ENCODE peak calls at places on chromosomes 3 and 15, in ten cellular contexts. One of them, this sample, is unnamed.

GRCh38 chr15:68003297-68003696 is 50.8 kb upstream of the PIAS1 start:
- DNase-seq in PC-9: no peak
- DNase-seq in vagina: no peak
- DNase-seq in endothelial cell of umbilical vein: no peak
- DNase-seq in fibroblast of the aortic adventitia: no peak
- DNase-seq in body of pancreas: no peak
- DNase-seq in mucosa of descending colon: no peak
- DNase-seq in AG04449: no peak
- DNase-seq in RWPE1: no peak
- DNase-seq in osteocyte: no peak
- DNase-seq in this sample: no peak

GRCh38 chr3:38454884-38455638 is 1.4 kb downstream of the ACVR2B start:
- DNase-seq in AG04449: no peak
- DNase-seq in vagina: no peak
- DNase-seq in body of pancreas: peak
- DNase-seq in osteocyte: peak
- DNase-seq in mucosa of descending colon: peak
- DNase-seq in PC-9: peak
- DNase-seq in endothelial cell of umbilical vein: peak
- DNase-seq in RWPE1: peak
- DNase-seq in fibroblast of the aortic adventitia: no peak
- DNase-seq in this sample: peak

GRCh38 chr3:1232276-1232675 is 139.5 kb downstream of the CNTN6 start:
- DNase-seq in RWPE1: no peak
- DNase-seq in AG04449: no peak
- DNase-seq in body of pancreas: no peak
- DNase-seq in vagina: no peak
- DNase-seq in PC-9: no peak
- DNase-seq in mucosa of descending colon: no peak
- DNase-seq in fibroblast of the aortic adventitia: no peak
- DNase-seq in osteocyte: no peak
- DNase-seq in endothelial cell of umbilical vein: no peak
- DNase-seq in this sample: no peak

GRCh38 chr3:52032702-52033408 is 23.5 kb downstream of the DUSP7 start:
- DNase-seq in vagina: no peak
- DNase-seq in osteocyte: no peak
- DNase-seq in fibroblast of the aortic adventitia: no peak
- DNase-seq in endothelial cell of umbilical vein: no peak
- DNase-seq in RWPE1: no peak
- DNase-seq in PC-9: no peak
- DNase-seq in mucosa of descending colon: no peak
- DNase-seq in AG04449: no peak
- DNase-seq in body of pancreas: no peak
- DNase-seq in this sample: no peak

GRCh38 chr15:101359365-101359947 is 64.4 kb upstream of the SNRPA1 start:
- DNase-seq in osteocyte: no peak
- DNase-seq in body of pancreas: no peak
- DNase-seq in PC-9: no peak
- DNase-seq in RWPE1: peak
- DNase-seq in AG04449: no peak
- DNase-seq in endothelial cell of umbilical vein: no peak
- DNase-seq in vagina: no peak
- DNase-seq in fibroblast of the aortic adventitia: no peak
- DNase-seq in mucosa of descending colon: no peak
- DNase-seq in this sample: no peak

GRCh38 chr3:151964768-151965167 is 91.3 kb downstream of the SUCNR1 start:
- DNase-seq in AG04449: no peak
- DNase-seq in mucosa of descending colon: no peak
- DNase-seq in PC-9: no peak
- DNase-seq in fibroblast of the aortic adventitia: no peak
- DNase-seq in endothelial cell of umbilical vein: no peak
- DNase-seq in RWPE1: no peak
- DNase-seq in osteocyte: no peak
- DNase-seq in vagina: no peak
- DNase-seq in body of pancreas: no peak
- DNase-seq in this sample: no peak

GRCh38 chr3:757711-758110 is 335.1 kb upstream of the CNTN6 start:
- DNase-seq in osteocyte: no peak
- DNase-seq in endothelial cell of umbilical vein: no peak
- DNase-seq in fibroblast of the aortic adventitia: no peak
- DNase-seq in vagina: no peak
- DNase-seq in AG04449: no peak
- DNase-seq in mucosa of descending colon: no peak
- DNase-seq in RWPE1: no peak
- DNase-seq in PC-9: no peak
- DNase-seq in body of pancreas: no peak
- DNase-seq in this sample: no peak

GRCh38 chr3:14144423-14145075 is 19.7 kb downstream of the TMEM43 start:
- DNase-seq in mucosa of descending colon: no peak
- DNase-seq in PC-9: peak
- DNase-seq in body of pancreas: peak
- DNase-seq in AG04449: peak
- DNase-seq in osteocyte: peak
- DNase-seq in endothelial cell of umbilical vein: peak
- DNase-seq in vagina: no peak
- DNase-seq in RWPE1: peak
- DNase-seq in fibroblast of the aortic adventitia: peak
- DNase-seq in this sample: no peak

GRCh38 chr3:71389911-71390573 is 193.5 kb downstream of the FOXP1 start:
- DNase-seq in body of pancreas: peak
- DNase-seq in fibroblast of the aortic adventitia: peak
- DNase-seq in osteocyte: no peak
- DNase-seq in vagina: no peak
- DNase-seq in mucosa of descending colon: peak
- DNase-seq in PC-9: no peak
- DNase-seq in endothelial cell of umbilical vein: peak
- DNase-seq in AG04449: no peak
- DNase-seq in RWPE1: no peak
- DNase-seq in this sample: no peak

GRCh38 chr15:75672646-75673425 is 25.1 kb downstream of the SNX33 start:
- DNase-seq in AG04449: peak
- DNase-seq in osteocyte: no peak
- DNase-seq in RWPE1: no peak
- DNase-seq in body of pancreas: no peak
- DNase-seq in mucosa of descending colon: no peak
- DNase-seq in fibroblast of the aortic adventitia: peak
- DNase-seq in vagina: no peak
- DNase-seq in PC-9: peak
- DNase-seq in endothelial cell of umbilical vein: peak
- DNase-seq in this sample: no peak

GRCh38 chr3:187843654-187844053 is 98.4 kb upstream of the BCL6 start:
- DNase-seq in mucosa of descending colon: no peak
- DNase-seq in PC-9: no peak
- DNase-seq in body of pancreas: no peak
- DNase-seq in vagina: no peak
- DNase-seq in RWPE1: no peak
- DNase-seq in endothelial cell of umbilical vein: no peak
- DNase-seq in osteocyte: peak
- DNase-seq in fibroblast of the aortic adventitia: no peak
- DNase-seq in AG04449: no peak
- DNase-seq in this sample: no peak

GRCh38 chr3:128310286-128311058 is 156.2 kb downstream of the DNAJB8 start:
- DNase-seq in vagina: peak
- DNase-seq in AG04449: no peak
- DNase-seq in fibroblast of the aortic adventitia: no peak
- DNase-seq in osteocyte: peak
- DNase-seq in mucosa of descending colon: no peak
- DNase-seq in body of pancreas: peak
- DNase-seq in endothelial cell of umbilical vein: no peak
- DNase-seq in RWPE1: no peak
- DNase-seq in PC-9: no peak
- DNase-seq in this sample: no peak

GRCh38 chr15:92109485-92109884 is 256.0 kb downstream of the SLCO3A1 start:
- DNase-seq in body of pancreas: no peak
- DNase-seq in osteocyte: no peak
- DNase-seq in PC-9: no peak
- DNase-seq in vagina: no peak
- DNase-seq in fibroblast of the aortic adventitia: no peak
- DNase-seq in RWPE1: no peak
- DNase-seq in AG04449: no peak
- DNase-seq in endothelial cell of umbilical vein: no peak
- DNase-seq in mucosa of descending colon: no peak
- DNase-seq in this sample: no peak

GRCh38 chr3:138063416-138063815 is 52.0 kb downstream of the DZIP1L start:
- DNase-seq in PC-9: no peak
- DNase-seq in AG04449: no peak
- DNase-seq in fibroblast of the aortic adventitia: no peak
- DNase-seq in vagina: no peak
- DNase-seq in mucosa of descending colon: no peak
- DNase-seq in RWPE1: no peak
- DNase-seq in body of pancreas: no peak
- DNase-seq in endothelial cell of umbilical vein: no peak
- DNase-seq in osteocyte: no peak
- DNase-seq in this sample: no peak

GRCh38 chr3:125496701-125497100 is 23.3 kb downstream of the SNX4 start:
- DNase-seq in PC-9: no peak
- DNase-seq in RWPE1: no peak
- DNase-seq in endothelial cell of umbilical vein: no peak
- DNase-seq in vagina: no peak
- DNase-seq in mucosa of descending colon: no peak
- DNase-seq in osteocyte: no peak
- DNase-seq in AG04449: no peak
- DNase-seq in body of pancreas: no peak
- DNase-seq in fibroblast of the aortic adventitia: no peak
- DNase-seq in this sample: no peak

GRCh38 chr3:173065543-173065970 is 75.5 kb downstream of the SPATA16 start:
- DNase-seq in PC-9: no peak
- DNase-seq in osteocyte: no peak
- DNase-seq in body of pancreas: peak
- DNase-seq in RWPE1: peak
- DNase-seq in endothelial cell of umbilical vein: no peak
- DNase-seq in vagina: no peak
- DNase-seq in fibroblast of the aortic adventitia: peak
- DNase-seq in AG04449: no peak
- DNase-seq in mucosa of descending colon: no peak
- DNase-seq in this sample: no peak

GRCh38 chr3:32684800-32685603 is at the start of gene CNOT10:
- DNase-seq in osteocyte: peak
- DNase-seq in endothelial cell of umbilical vein: peak
- DNase-seq in body of pancreas: peak
- DNase-seq in vagina: peak
- DNase-seq in AG04449: peak
- DNase-seq in RWPE1: peak
- DNase-seq in mucosa of descending colon: peak
- DNase-seq in fibroblast of the aortic adventitia: peak
- DNase-seq in PC-9: peak
- DNase-seq in this sample: peak
- TF ChIP-seq CTCF in osteocyte: peak
- TF ChIP-seq CTCF in endothelial cell of umbilical vein: no peak
- TF ChIP-seq CTCF in body of pancreas: no peak
- TF ChIP-seq CTCF in vagina: no peak
- TF ChIP-seq CTCF in AG04449: peak
- TF ChIP-seq CTCF in RWPE1: peak
- TF ChIP-seq CTCF in mucosa of descending colon: peak
- TF ChIP-seq CTCF in fibroblast of the aortic adventitia: no peak
- TF ChIP-seq CTCF in PC-9: no peak
- TF ChIP-seq CTCF in this sample: peak

DNA sequence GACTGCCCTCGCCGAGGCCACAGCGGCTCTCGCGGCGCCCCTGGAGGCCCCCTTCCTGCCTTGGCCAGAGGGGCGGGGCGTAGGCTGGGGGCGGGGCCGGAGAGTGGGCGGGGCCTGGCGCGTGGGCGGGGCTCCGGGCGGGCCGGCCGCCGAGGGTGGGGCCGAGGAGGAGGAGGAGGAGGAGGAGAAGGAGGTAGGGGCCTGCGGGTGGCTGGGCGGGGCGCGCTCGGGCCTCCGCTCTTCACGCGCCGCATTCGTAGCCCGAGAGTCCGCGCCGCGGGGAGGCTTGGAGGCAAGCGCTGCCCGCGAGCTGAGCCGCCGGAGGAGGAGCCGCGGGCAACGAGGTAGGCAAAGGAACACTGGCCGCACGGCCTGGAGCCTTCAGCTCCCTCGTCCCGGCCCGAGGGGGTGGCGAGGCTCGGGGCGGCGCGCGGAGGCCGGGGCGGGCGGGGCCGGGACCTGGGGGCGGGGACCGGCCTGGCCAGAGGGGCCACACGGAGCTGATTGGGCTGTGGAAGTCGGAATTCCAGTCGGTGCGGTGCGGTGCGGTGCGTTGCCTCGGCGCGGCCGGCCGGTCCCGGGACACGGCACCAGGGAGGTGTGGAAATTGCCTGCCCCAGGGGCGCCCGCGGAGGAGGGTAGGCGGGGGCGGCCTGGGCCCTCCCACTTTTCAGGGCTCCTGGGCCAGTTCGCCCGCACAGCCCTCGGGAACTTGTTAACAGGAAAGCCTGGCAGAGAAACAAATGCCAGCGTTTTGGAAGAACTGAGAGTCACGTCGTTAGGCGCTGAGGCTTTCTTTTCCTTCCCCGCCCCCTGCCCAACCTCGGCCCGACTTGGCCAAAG is at the start of gene PPP2R3A:
- DNase-seq in osteocyte: peak
- DNase-seq in body of pancreas: peak
- DNase-seq in vagina: no peak
- DNase-seq in fibroblast of the aortic adventitia: peak
- DNase-seq in AG04449: peak
- DNase-seq in endothelial cell of umbilical vein: peak
- DNase-seq in PC-9: peak
- DNase-seq in RWPE1: peak
- DNase-seq in mucosa of descending colon: peak
- DNase-seq in this sample: peak
- TF ChIP-seq CTCF in osteocyte: no peak
- TF ChIP-seq CTCF in body of pancreas: no peak
- TF ChIP-seq CTCF in vagina: no peak
- TF ChIP-seq CTCF in fibroblast of the aortic adventitia: no peak
- TF ChIP-seq CTCF in AG04449: peak
- TF ChIP-seq CTCF in endothelial cell of umbilical vein: no peak
- TF ChIP-seq CTCF in PC-9: no peak
- TF ChIP-seq CTCF in RWPE1: no peak
- TF ChIP-seq CTCF in mucosa of descending colon: no peak
- TF ChIP-seq CTCF in this sample: no peak

GRCh38 chr15:45854455-45855202 is 219.8 kb downstream of the SQOR start:
- DNase-seq in body of pancreas: peak
- DNase-seq in endothelial cell of umbilical vein: no peak
- DNase-seq in mucosa of descending colon: no peak
- DNase-seq in vagina: no peak
- DNase-seq in PC-9: no peak
- DNase-seq in fibroblast of the aortic adventitia: no peak
- DNase-seq in RWPE1: no peak
- DNase-seq in AG04449: no peak
- DNase-seq in osteocyte: no peak
- DNase-seq in this sample: no peak
- TF ChIP-seq CTCF in body of pancreas: no peak
- TF ChIP-seq CTCF in endothelial cell of umbilical vein: no peak
- TF ChIP-seq CTCF in mucosa of descending colon: no peak
- TF ChIP-seq CTCF in vagina: no peak
- TF ChIP-seq CTCF in PC-9: no peak
- TF ChIP-seq CTCF in fibroblast of the aortic adventitia: no peak
- TF ChIP-seq CTCF in RWPE1: no peak
- TF ChIP-seq CTCF in AG04449: no peak
- TF ChIP-seq CTCF in osteocyte: no peak
- TF ChIP-seq CTCF in this sample: no peak

DNA sequence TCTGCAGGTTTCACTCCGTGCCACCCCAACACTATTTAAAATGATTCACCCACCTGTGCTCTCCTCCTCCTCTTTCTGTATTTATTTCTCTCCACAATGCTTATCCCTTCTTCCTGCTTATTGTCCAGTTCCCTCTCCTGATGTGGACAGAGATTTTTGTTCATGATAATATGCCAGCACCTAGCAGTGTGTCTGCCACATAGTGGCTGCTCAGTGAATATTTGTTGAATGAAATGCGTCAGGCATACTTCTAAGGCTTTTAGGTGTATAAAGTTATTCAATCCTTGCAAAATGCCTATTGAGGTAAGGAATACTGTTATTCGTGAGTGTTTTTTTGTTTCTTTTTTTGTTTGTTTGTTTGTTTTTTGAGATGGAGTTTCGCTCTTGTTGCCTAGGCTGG is 67.5 kb upstream of the MME start:
- DNase-seq in AG04449: no peak
- DNase-seq in mucosa of descending colon: no peak
- DNase-seq in osteocyte: no peak
- DNase-seq in RWPE1: no peak
- DNase-seq in vagina: no peak
- DNase-seq in endothelial cell of umbilical vein: no peak
- DNase-seq in fibroblast of the aortic adventitia: no peak
- DNase-seq in body of pancreas: no peak
- DNase-seq in PC-9: no peak
- DNase-seq in this sample: no peak
- TF ChIP-seq CTCF in AG04449: no peak
- TF ChIP-seq CTCF in mucosa of descending colon: no peak
- TF ChIP-seq CTCF in osteocyte: no peak
- TF ChIP-seq CTCF in RWPE1: no peak
- TF ChIP-seq CTCF in vagina: no peak
- TF ChIP-seq CTCF in endothelial cell of umbilical vein: no peak
- TF ChIP-seq CTCF in fibroblast of the aortic adventitia: no peak
- TF ChIP-seq CTCF in body of pancreas: no peak
- TF ChIP-seq CTCF in PC-9: no peak
- TF ChIP-seq CTCF in this sample: no peak

This sample was measured in neural crest cell.